ENCODE peak calls at places on chromosomes 3 and 15, in five cellular contexts. G is ELR, R is osteocyte, T is NCI-H1105, W is hypothalamus. M is an unnamed sample.

GRCh38 chr3:100264242-100264641 is 3.5 kb downstream of the TBC1D23 start:
- DNase-seq in T (no peak), R (no peak), G (peak), W (no peak), M (no peak)

GRCh38 chr3:36075491-36075890 is 304.8 kb upstream of the STAC start:
- DNase-seq in G (no peak), W (no peak), T (no peak), R (no peak), M (peak)

GRCh38 chr3:140585828-140586227 is 92.0 kb upstream of the TRIM42 start:
- DNase-seq in G (peak), W (no peak), T (no peak), R (no peak), M (no peak)

GRCh38 chr3:10007126-10007782 is 19.0 kb upstream of the FANCD2 start:
- DNase-seq in W (no peak), T (no peak), G (no peak), R (no peak), M (no peak)

GRCh38 chr3:46866720-46867549 is 3.7 kb upstream of the MYL3 start:
- DNase-seq in R (peak), G (peak), T (peak), W (peak), M (no peak)

GRCh38 chr3:131608741-131609140 is 106.0 kb upstream of the MRPL3 start:
- DNase-seq in T (no peak), R (no peak), G (no peak), W (no peak), M (no peak)

GRCh38 chr15:82832601-82833209 is 23.3 kb downstream of the WHAMM start:
- DNase-seq in T (no peak), G (peak), R (no peak), W (no peak), M (peak)

GRCh38 chr3:31695280-31696008 is 162.7 kb downstream of the STT3B start:
- DNase-seq in R (no peak), G (peak), T (no peak), W (no peak), M (no peak)

GRCh38 chr3:76998555-76998954 is 41.3 kb upstream of the ROBO2 start:
- DNase-seq in W (no peak), R (no peak), G (no peak), T (no peak), M (peak)

GRCh38 chr3:114635878-114636277 is 342.1 kb downstream of the TIGIT start:
- DNase-seq in G (no peak), T (no peak), W (no peak), R (no peak), M (no peak)

GRCh38 chr3:73623996-73624362 is 762 bp downstream of the PDZRN3 start:
- DNase-seq in G (peak), T (peak), W (peak), R (peak), M (no peak)

GRCh38 chr3:190790185-190790584 is 72.3 kb downstream of the GMNC start:
- DNase-seq in W (no peak), G (no peak), R (no peak), T (no peak), M (no peak)

GRCh38 chr3:162170581-162170980 is 674.0 kb downstream of the OTOL1 start:
- DNase-seq in R (no peak), G (peak), T (no peak), W (no peak), M (no peak)

GRCh38 chr3:21876742-21877141 is 125.7 kb upstream of the ZNF385D start:
- DNase-seq in R (no peak), T (no peak), W (no peak), G (no peak), M (no peak)

GRCh38 chr15:66862111-66862815 is 160.2 kb downstream of the SMAD6 start:
- DNase-seq in T (no peak), W (no peak), R (peak), G (peak), M (no peak)

GRCh38 chr15:69537888-69538287 is 85.3 kb downstream of the RPLP1 start:
- DNase-seq in R (no peak), G (no peak), T (no peak), W (no peak), M (no peak)

GRCh38 chr15:96324192-96324895 is 6.2 kb upstream of the NR2F2 start:
- DNase-seq in R (no peak), G (peak), W (no peak), T (no peak), M (peak)

GRCh38 chr15:32867313-32867626 is 149.5 kb downstream of the GREM1 start:
- DNase-seq in R (no peak), W (no peak), G (peak), T (no peak), M (peak)

GRCh38 chr3:11422291-11422690 is 150.1 kb downstream of the ATG7 start:
- DNase-seq in W (no peak), G (no peak), T (no peak), R (no peak), M (no peak)

GRCh38 chr15:95884276-95884675 is 446.2 kb upstream of the NR2F2 start:
- DNase-seq in R (no peak), W (no peak), T (no peak), G (no peak), M (no peak)

GRCh38 chr15:100769043-100769974 is 110.3 kb upstream of the ALDH1A3 start:
- DNase-seq in T (no peak), G (no peak), R (peak), W (no peak), M (no peak)

GRCh38 chr3:146640955-146641867 is 36.1 kb upstream of the PLSCR5 start:
- DNase-seq in T (peak), G (peak), R (no peak), W (no peak), M (peak)

GRCh38 chr15:59609730-59610712 is 1.6 kb upstream of the GCNT3 start:
- DNase-seq in R (no peak), W (no peak), G (no peak), T (no peak), M (no peak)

GRCh38 chr3:48468329-48468731 is 21.8 kb downstream of the ATRIP start:
- DNase-seq in R (no peak), W (no peak), T (no peak), G (no peak), M (no peak)

GRCh38 chr3:152623286-152623685 is 211.6 kb upstream of the P2RY1 start:
- DNase-seq in W (no peak), G (no peak), T (no peak), R (no peak), M (no peak)

GRCh38 chr15:58154769-58155168 is 16.6 kb downstream of the AQP9 start:
- DNase-seq in T (no peak), R (no peak), W (no peak), G (no peak), M (no peak)

GRCh38 chr3:115825046-115825445 is 201.7 kb downstream of the GAP43 start:
- DNase-seq in T (no peak), G (peak), R (no peak), W (no peak), M (no peak)

GRCh38 chr3:61578667-61579367 is 17.4 kb downstream of the PTPRG start:
- DNase-seq in T (no peak), G (no peak), W (no peak), R (no peak), M (no peak)

GRCh38 chr3:183260167-183260904 is 7.3 kb downstream of the B3GNT5 start:
- DNase-seq in W (no peak), R (no peak), T (no peak), G (no peak), M (peak)

GRCh38 chr15:77623008-77623877 is 9.5 kb downstream of the LINGO1 start:
- DNase-seq in R (no peak), G (no peak), W (no peak), T (no peak), M (no peak)

GRCh38 chr15:35243758-35244157 is 158.7 kb upstream of the NANOGP8 start:
- DNase-seq in T (no peak), G (peak), W (no peak), R (no peak), M (no peak)

GRCh38 chr3:175898194-175898593 is 1039.1 kb downstream of the NAALADL2 start:
- DNase-seq in W (no peak), R (no peak), T (no peak), G (no peak), M (no peak)

GRCh38 chr15:31341501-31342195 is 15.0 kb downstream of the KLF13 start:
- DNase-seq in G (no peak), R (no peak), W (no peak), T (peak), M (no peak)

GRCh38 chr3:38534180-38534579 is 38.0 kb downstream of the EXOG start:
- DNase-seq in G (no peak), W (no peak), R (no peak), T (no peak), M (no peak)

GRCh38 chr3:186680869-186681268 is 15.1 kb downstream of the HRG start:
- DNase-seq in W (no peak), R (no peak), T (no peak), G (no peak), M (no peak)

GRCh38 chr3:177141471-177141870 is 55.8 kb downstream of the TBL1XR1 start:
- DNase-seq in T (no peak), W (no peak), R (no peak), G (no peak), M (no peak)

GRCh38 chr3:69248394-69248793 is 126.0 kb upstream of the LMOD3 start:
- DNase-seq in T (no peak), R (no peak), W (no peak), G (no peak), M (peak)